ENCODE peak calls at places on chromosomes 5 and 9, in nine cellular contexts. One of them, this sample, is unnamed.

GRCh38 chr5:179294891-179295777 is 50.1 kb downstream of the ADAMTS2 start:
- DNase-seq in prostate gland: no peak
- DNase-seq in K562: no peak
- DNase-seq in HCT116: no peak
- DNase-seq in transverse colon: no peak
- DNase-seq in upper lobe of left lung: no peak
- DNase-seq in suprapubic skin: peak; percentile 56
- DNase-seq in sigmoid colon: peak; percentile 83
- DNase-seq in HepG2: no peak
- DNase-seq in this sample: no peak

GRCh38 chr9:20744046-20744630 is 60.1 kb downstream of the FOCAD start:
- DNase-seq in prostate gland: no peak
- DNase-seq in K562: no peak
- DNase-seq in HCT116: no peak
- DNase-seq in transverse colon: no peak
- DNase-seq in upper lobe of left lung: no peak
- DNase-seq in suprapubic skin: no peak
- DNase-seq in sigmoid colon: no peak
- DNase-seq in HepG2: no peak
- DNase-seq in this sample: no peak

GRCh38 chr9:79266986-79267385 is 304.8 kb upstream of the TLE4 start:
- DNase-seq in prostate gland: no peak
- DNase-seq in K562: no peak
- DNase-seq in HCT116: no peak
- DNase-seq in transverse colon: no peak
- DNase-seq in upper lobe of left lung: no peak
- DNase-seq in suprapubic skin: no peak
- DNase-seq in sigmoid colon: no peak
- DNase-seq in HepG2: no peak
- DNase-seq in this sample: no peak

GRCh38 chr9:108662935-108663334 is 192.9 kb downstream of the ACTL7B start:
- DNase-seq in prostate gland: no peak
- DNase-seq in K562: no peak
- DNase-seq in HCT116: no peak
- DNase-seq in transverse colon: no peak
- DNase-seq in upper lobe of left lung: no peak
- DNase-seq in suprapubic skin: no peak
- DNase-seq in sigmoid colon: no peak
- DNase-seq in HepG2: no peak
- DNase-seq in this sample: no peak

GRCh38 chr5:124888050-124888506 is 141.6 kb upstream of the ZNF608 start:
- DNase-seq in prostate gland: no peak
- DNase-seq in K562: no peak
- DNase-seq in HCT116: no peak
- DNase-seq in transverse colon: no peak
- DNase-seq in upper lobe of left lung: no peak
- DNase-seq in suprapubic skin: no peak
- DNase-seq in sigmoid colon: no peak
- DNase-seq in HepG2: peak; percentile 53
- DNase-seq in this sample: no peak

GRCh38 chr5:87081511-87082372 is 185.9 kb upstream of the RASA1 start:
- DNase-seq in prostate gland: no peak
- DNase-seq in K562: no peak
- DNase-seq in HCT116: no peak
- DNase-seq in transverse colon: peak; percentile 58
- DNase-seq in upper lobe of left lung: peak; percentile 37
- DNase-seq in suprapubic skin: no peak
- DNase-seq in sigmoid colon: no peak
- DNase-seq in HepG2: no peak
- DNase-seq in this sample: no peak

GRCh38 chr5:15021286-15022046 is 149.9 kb upstream of the ANKH start:
- DNase-seq in prostate gland: no peak
- DNase-seq in K562: no peak
- DNase-seq in HCT116: no peak
- DNase-seq in transverse colon: no peak
- DNase-seq in upper lobe of left lung: no peak
- DNase-seq in suprapubic skin: no peak
- DNase-seq in sigmoid colon: no peak
- DNase-seq in HepG2: no peak
- DNase-seq in this sample: no peak

GRCh38 chr5:153084476-153084875 is 406.0 kb upstream of the GRIA1 start:
- DNase-seq in prostate gland: no peak
- DNase-seq in K562: no peak
- DNase-seq in HCT116: no peak
- DNase-seq in transverse colon: no peak
- DNase-seq in upper lobe of left lung: no peak
- DNase-seq in suprapubic skin: no peak
- DNase-seq in sigmoid colon: no peak
- DNase-seq in HepG2: no peak
- DNase-seq in this sample: no peak

GRCh38 chr9:19030899-19031298 is 2.1 kb downstream of the SAXO1 start:
- DNase-seq in prostate gland: no peak
- DNase-seq in K562: no peak
- DNase-seq in HCT116: no peak
- DNase-seq in transverse colon: no peak
- DNase-seq in upper lobe of left lung: no peak
- DNase-seq in suprapubic skin: no peak
- DNase-seq in sigmoid colon: no peak
- DNase-seq in HepG2: no peak
- DNase-seq in this sample: no peak

GRCh38 chr5:132557425-132557805 is 638 bp downstream of the RAD50 start:
- DNase-seq in prostate gland: peak; percentile 14
- DNase-seq in K562: peak; percentile 44
- DNase-seq in HCT116: peak; percentile 37
- DNase-seq in transverse colon: peak; percentile 76
- DNase-seq in upper lobe of left lung: peak; percentile 70
- DNase-seq in suprapubic skin: no peak
- DNase-seq in sigmoid colon: peak; percentile 71
- DNase-seq in HepG2: peak; percentile 82
- DNase-seq in this sample: peak; percentile 10

GRCh38 chr9:108852089-108852488 is 3.7 kb downstream of the ACTL7B start:
- DNase-seq in prostate gland: no peak
- DNase-seq in K562: no peak
- DNase-seq in HCT116: no peak
- DNase-seq in transverse colon: no peak
- DNase-seq in upper lobe of left lung: no peak
- DNase-seq in suprapubic skin: no peak
- DNase-seq in sigmoid colon: no peak
- DNase-seq in HepG2: peak; percentile 77
- DNase-seq in this sample: no peak

GRCh38 chr9:137482094-137482781 is 23.1 kb upstream of the NSMF start:
- DNase-seq in prostate gland: peak; percentile 88
- DNase-seq in K562: peak; percentile 75
- DNase-seq in HCT116: no peak
- DNase-seq in transverse colon: no peak
- DNase-seq in upper lobe of left lung: peak; percentile 72
- DNase-seq in suprapubic skin: peak; percentile 64
- DNase-seq in sigmoid colon: peak; percentile 84
- DNase-seq in HepG2: peak; percentile 31
- DNase-seq in this sample: no peak

GRCh38 chr5:148734518-148734917 is 80.2 kb upstream of the HTR4 start:
- DNase-seq in prostate gland: no peak
- DNase-seq in K562: no peak
- DNase-seq in HCT116: no peak
- DNase-seq in transverse colon: no peak
- DNase-seq in upper lobe of left lung: no peak
- DNase-seq in suprapubic skin: no peak
- DNase-seq in sigmoid colon: no peak
- DNase-seq in HepG2: no peak
- DNase-seq in this sample: no peak

GRCh38 chr5:154652746-154653417 is 102.3 kb upstream of the LARP1 start:
- DNase-seq in prostate gland: no peak
- DNase-seq in K562: no peak
- DNase-seq in HCT116: no peak
- DNase-seq in transverse colon: peak; percentile 23
- DNase-seq in upper lobe of left lung: no peak
- DNase-seq in suprapubic skin: no peak
- DNase-seq in sigmoid colon: no peak
- DNase-seq in HepG2: no peak
- DNase-seq in this sample: no peak

DNA sequence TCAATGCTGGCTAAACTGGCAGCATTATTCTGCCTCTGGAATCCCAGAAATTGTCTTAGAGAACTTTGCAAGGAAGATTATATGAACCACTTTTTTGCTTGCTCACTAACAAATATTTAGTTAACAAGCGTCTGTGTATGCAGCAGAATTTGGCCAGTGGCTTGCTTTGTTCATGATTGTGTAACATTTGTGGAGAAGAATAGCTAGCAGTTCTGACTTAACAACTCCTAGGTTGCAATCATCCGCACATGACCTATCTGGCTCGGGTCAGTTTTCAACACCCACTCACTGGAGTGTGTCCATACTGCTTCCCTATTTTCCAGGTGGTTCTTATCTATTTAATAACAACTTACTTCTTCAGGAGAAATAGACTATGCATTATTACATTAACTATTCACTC is 98.5 kb downstream of the SNX18 start:
- DNase-seq in prostate gland: peak; percentile 46
- DNase-seq in K562: no peak
- DNase-seq in HCT116: no peak
- DNase-seq in transverse colon: peak; percentile 36
- DNase-seq in upper lobe of left lung: peak; percentile 69
- DNase-seq in suprapubic skin: peak; percentile 69
- DNase-seq in sigmoid colon: peak; percentile 90
- DNase-seq in HepG2: peak; percentile 13
- DNase-seq in this sample: no peak
- TF ChIP-seq POLR2AphosphoS5 in prostate gland: peak; percentile 69
- TF ChIP-seq POLR2AphosphoS5 in K562: no peak
- TF ChIP-seq POLR2AphosphoS5 in HCT116: no peak
- TF ChIP-seq POLR2AphosphoS5 in transverse colon: peak; percentile 16
- TF ChIP-seq POLR2AphosphoS5 in upper lobe of left lung: peak; percentile 24
- TF ChIP-seq POLR2AphosphoS5 in suprapubic skin: no peak
- TF ChIP-seq POLR2AphosphoS5 in sigmoid colon: peak; percentile 60
- TF ChIP-seq POLR2AphosphoS5 in HepG2: no peak
- TF ChIP-seq POLR2AphosphoS5 in this sample: no peak

DNA sequence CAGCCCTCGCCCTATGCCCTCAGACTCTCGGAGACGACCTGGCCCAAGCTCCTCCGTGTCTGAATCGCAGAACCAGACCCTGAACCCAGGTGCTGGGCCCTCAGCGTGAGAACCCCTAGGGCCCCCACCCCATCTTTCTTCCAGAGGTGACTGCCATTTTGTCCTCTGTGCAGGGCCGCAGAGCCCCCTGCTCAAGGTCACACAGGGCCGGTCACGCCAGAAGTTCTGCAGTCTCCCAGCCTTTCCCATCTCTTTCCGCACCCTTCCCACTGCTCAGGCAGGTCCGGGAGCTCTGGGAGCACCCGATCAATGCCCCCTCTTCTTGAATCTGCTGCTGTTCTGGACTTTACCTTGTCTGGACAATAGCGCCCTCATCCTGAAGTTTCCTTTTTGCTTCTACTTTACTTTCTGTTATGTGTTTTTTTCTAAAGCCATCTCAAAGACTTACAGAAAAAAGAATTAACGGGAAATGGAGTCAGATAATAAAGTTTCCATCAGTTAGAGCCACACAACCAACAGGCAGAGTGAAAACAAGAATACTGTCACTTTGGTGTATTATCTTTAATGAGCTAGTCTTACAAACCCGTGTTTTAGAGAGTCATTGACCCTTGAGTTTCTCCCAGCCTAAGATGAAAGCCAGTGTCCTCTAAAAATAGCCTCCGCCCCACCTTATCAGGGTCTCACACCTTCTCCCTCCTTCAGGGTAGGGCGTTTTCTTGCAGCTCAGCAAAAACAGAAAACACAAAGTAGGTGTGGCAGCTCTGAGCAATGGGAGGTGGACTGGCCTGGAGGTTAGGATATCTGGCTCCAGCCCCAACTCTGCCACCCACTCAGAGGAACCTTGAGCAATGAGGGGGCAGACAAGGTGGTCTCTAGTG is 1.8 kb downstream of the TMOD1 start:
- DNase-seq in prostate gland: no peak
- DNase-seq in K562: peak; percentile 83
- DNase-seq in HCT116: no peak
- DNase-seq in transverse colon: no peak
- DNase-seq in upper lobe of left lung: no peak
- DNase-seq in suprapubic skin: no peak
- DNase-seq in sigmoid colon: no peak
- DNase-seq in HepG2: no peak
- DNase-seq in this sample: no peak
- TF ChIP-seq POLR2A in prostate gland: no peak
- TF ChIP-seq POLR2A in K562: peak; percentile 58
- TF ChIP-seq POLR2A in HCT116: no peak
- TF ChIP-seq POLR2A in transverse colon: no peak
- TF ChIP-seq POLR2A in upper lobe of left lung: no peak
- TF ChIP-seq POLR2A in suprapubic skin: no peak
- TF ChIP-seq POLR2A in sigmoid colon: no peak
- TF ChIP-seq POLR2A in HepG2: no peak
- TF ChIP-seq POLR2A in this sample: no peak

GRCh38 chr9:17594961-17595360 is 16.1 kb downstream of the SH3GL2 start:
- DNase-seq in prostate gland: no peak
- DNase-seq in K562: no peak
- DNase-seq in HCT116: no peak
- DNase-seq in transverse colon: no peak
- DNase-seq in upper lobe of left lung: no peak
- DNase-seq in suprapubic skin: no peak
- DNase-seq in sigmoid colon: no peak
- DNase-seq in HepG2: no peak
- DNase-seq in this sample: no peak
- TF ChIP-seq POLR2AphosphoS5 in prostate gland: no peak
- TF ChIP-seq POLR2AphosphoS5 in K562: no peak
- TF ChIP-seq POLR2AphosphoS5 in HCT116: no peak
- TF ChIP-seq POLR2AphosphoS5 in transverse colon: no peak
- TF ChIP-seq POLR2AphosphoS5 in upper lobe of left lung: no peak
- TF ChIP-seq POLR2AphosphoS5 in suprapubic skin: no peak
- TF ChIP-seq POLR2AphosphoS5 in sigmoid colon: no peak
- TF ChIP-seq POLR2AphosphoS5 in HepG2: no peak
- TF ChIP-seq POLR2AphosphoS5 in this sample: no peak

GRCh38 chr9:131627326-131627845 is 82.1 kb downstream of the PRRT1B start:
- DNase-seq in prostate gland: no peak
- DNase-seq in K562: no peak
- DNase-seq in HCT116: no peak
- DNase-seq in transverse colon: no peak
- DNase-seq in upper lobe of left lung: no peak
- DNase-seq in suprapubic skin: no peak
- DNase-seq in sigmoid colon: no peak
- DNase-seq in HepG2: no peak
- DNase-seq in this sample: no peak

GRCh38 chr9:131625848-131626670 is 80.7 kb downstream of the PRRT1B start:
- DNase-seq in prostate gland: no peak
- DNase-seq in K562: no peak
- DNase-seq in HCT116: no peak
- DNase-seq in transverse colon: no peak
- DNase-seq in upper lobe of left lung: no peak
- DNase-seq in suprapubic skin: no peak
- DNase-seq in sigmoid colon: no peak
- DNase-seq in HepG2: no peak
- DNase-seq in this sample: no peak

GRCh38 chr9:131629827-131630205 is 84.5 kb downstream of the PRRT1B start:
- DNase-seq in prostate gland: no peak
- DNase-seq in K562: no peak
- DNase-seq in HCT116: no peak
- DNase-seq in transverse colon: no peak
- DNase-seq in upper lobe of left lung: no peak
- DNase-seq in suprapubic skin: no peak
- DNase-seq in sigmoid colon: no peak
- DNase-seq in HepG2: no peak
- DNase-seq in this sample: no peak

GRCh38 chr9:131628821-131629197 is 83.5 kb downstream of the PRRT1B start:
- DNase-seq in prostate gland: no peak
- DNase-seq in K562: no peak
- DNase-seq in HCT116: no peak
- DNase-seq in transverse colon: no peak
- DNase-seq in upper lobe of left lung: no peak
- DNase-seq in suprapubic skin: no peak
- DNase-seq in sigmoid colon: no peak
- DNase-seq in HepG2: no peak
- DNase-seq in this sample: no peak

GRCh38 chr9:131627846-131628820 is 82.8 kb downstream of the PRRT1B start:
- DNase-seq in prostate gland: no peak
- DNase-seq in K562: no peak
- DNase-seq in HCT116: no peak
- DNase-seq in transverse colon: peak; percentile 94
- DNase-seq in upper lobe of left lung: peak; percentile 92
- DNase-seq in suprapubic skin: no peak
- DNase-seq in sigmoid colon: no peak
- DNase-seq in HepG2: no peak
- DNase-seq in this sample: no peak
- TF ChIP-seq POLR2A in prostate gland: no peak
- TF ChIP-seq POLR2A in K562: no peak
- TF ChIP-seq POLR2A in HCT116: no peak
- TF ChIP-seq POLR2A in transverse colon: peak; percentile 79
- TF ChIP-seq POLR2A in upper lobe of left lung: no peak
- TF ChIP-seq POLR2A in suprapubic skin: no peak
- TF ChIP-seq POLR2A in sigmoid colon: no peak
- TF ChIP-seq POLR2A in HepG2: no peak
- TF ChIP-seq POLR2A in this sample: no peak

This sample was measured in GM12891.